ENCODE peak calls at places on chromosome 10, in ten cellular contexts. One of them, this sample, is unnamed.

GRCh38 chr10:100788027-100788900 is 42.9 kb downstream of the PAX2 start:
- DNase-seq in NCI-H2029 treated with DMSO at 0.1 percent for 48 hours: no peak
- DNase-seq in AG10803: no peak
- DNase-seq in GM18507: no peak
- DNase-seq in kidney epithelial cell: no peak
- DNase-seq in HEK293T: no peak
- DNase-seq in amniotic epithelial cell: no peak
- DNase-seq in naive thymus-derived CD8-positive, alpha-beta T cell: no peak
- DNase-seq in EL: no peak
- DNase-seq in memory B cell: no peak
- DNase-seq in this sample: no peak

GRCh38 chr10:105262666-105263065 is 621.6 kb downstream of the SORCS3 start:
- DNase-seq in amniotic epithelial cell: no peak
- DNase-seq in kidney epithelial cell: no peak
- DNase-seq in EL: no peak
- DNase-seq in GM18507: no peak
- DNase-seq in NCI-H2029 treated with DMSO at 0.1 percent for 48 hours: no peak
- DNase-seq in HEK293T: no peak
- DNase-seq in AG10803: no peak
- DNase-seq in naive thymus-derived CD8-positive, alpha-beta T cell: no peak
- DNase-seq in memory B cell: no peak
- DNase-seq in this sample: no peak

GRCh38 chr10:32379314-32379949 is 32.5 kb upstream of the EPC1 start:
- DNase-seq in amniotic epithelial cell: peak; percentile 68
- DNase-seq in NCI-H2029 treated with DMSO at 0.1 percent for 48 hours: peak; percentile 70
- DNase-seq in GM18507: no peak
- DNase-seq in naive thymus-derived CD8-positive, alpha-beta T cell: peak; percentile 64
- DNase-seq in AG10803: peak; percentile 62
- DNase-seq in EL: peak; percentile 56
- DNase-seq in memory B cell: no peak
- DNase-seq in HEK293T: peak; percentile 17
- DNase-seq in kidney epithelial cell: no peak
- DNase-seq in this sample: peak; percentile 68

GRCh38 chr10:126458453-126458852 is 70.2 kb upstream of the ADAM12 start:
- DNase-seq in naive thymus-derived CD8-positive, alpha-beta T cell: no peak
- DNase-seq in GM18507: no peak
- DNase-seq in NCI-H2029 treated with DMSO at 0.1 percent for 48 hours: no peak
- DNase-seq in AG10803: peak; percentile 57
- DNase-seq in HEK293T: no peak
- DNase-seq in EL: peak; percentile 74
- DNase-seq in amniotic epithelial cell: peak; percentile 19
- DNase-seq in kidney epithelial cell: no peak
- DNase-seq in memory B cell: no peak
- DNase-seq in this sample: peak; percentile 60

GRCh38 chr10:17782921-17783665 is 26.1 kb upstream of the MRC1 start:
- DNase-seq in amniotic epithelial cell: no peak
- DNase-seq in memory B cell: no peak
- DNase-seq in AG10803: peak; percentile 58
- DNase-seq in naive thymus-derived CD8-positive, alpha-beta T cell: no peak
- DNase-seq in kidney epithelial cell: no peak
- DNase-seq in HEK293T: no peak
- DNase-seq in NCI-H2029 treated with DMSO at 0.1 percent for 48 hours: no peak
- DNase-seq in EL: peak; percentile 93
- DNase-seq in GM18507: no peak
- DNase-seq in this sample: peak; percentile 95

GRCh38 chr10:105729428-105729827 is 1088.3 kb downstream of the SORCS3 start:
- DNase-seq in NCI-H2029 treated with DMSO at 0.1 percent for 48 hours: no peak
- DNase-seq in amniotic epithelial cell: no peak
- DNase-seq in naive thymus-derived CD8-positive, alpha-beta T cell: no peak
- DNase-seq in EL: no peak
- DNase-seq in memory B cell: no peak
- DNase-seq in HEK293T: no peak
- DNase-seq in GM18507: no peak
- DNase-seq in AG10803: no peak
- DNase-seq in kidney epithelial cell: no peak
- DNase-seq in this sample: no peak

GRCh38 chr10:72702868-72703581 is 11.1 kb downstream of the MCU start:
- DNase-seq in kidney epithelial cell: no peak
- DNase-seq in memory B cell: no peak
- DNase-seq in GM18507: peak; percentile 18
- DNase-seq in EL: peak; percentile 33
- DNase-seq in amniotic epithelial cell: peak; percentile 80
- DNase-seq in naive thymus-derived CD8-positive, alpha-beta T cell: no peak
- DNase-seq in AG10803: peak; percentile 73
- DNase-seq in HEK293T: no peak
- DNase-seq in NCI-H2029 treated with DMSO at 0.1 percent for 48 hours: no peak
- DNase-seq in this sample: no peak

GRCh38 chr10:67107670-67108069 is 181.8 kb downstream of the LRRTM3 start:
- DNase-seq in NCI-H2029 treated with DMSO at 0.1 percent for 48 hours: no peak
- DNase-seq in GM18507: no peak
- DNase-seq in kidney epithelial cell: no peak
- DNase-seq in AG10803: no peak
- DNase-seq in amniotic epithelial cell: no peak
- DNase-seq in memory B cell: no peak
- DNase-seq in EL: no peak
- DNase-seq in naive thymus-derived CD8-positive, alpha-beta T cell: no peak
- DNase-seq in HEK293T: no peak
- DNase-seq in this sample: no peak

GRCh38 chr10:121574519-121575170 is 23.6 kb downstream of the FGFR2 start:
- DNase-seq in amniotic epithelial cell: no peak
- DNase-seq in AG10803: no peak
- DNase-seq in naive thymus-derived CD8-positive, alpha-beta T cell: no peak
- DNase-seq in HEK293T: no peak
- DNase-seq in kidney epithelial cell: no peak
- DNase-seq in memory B cell: no peak
- DNase-seq in NCI-H2029 treated with DMSO at 0.1 percent for 48 hours: no peak
- DNase-seq in GM18507: no peak
- DNase-seq in EL: no peak
- DNase-seq in this sample: no peak

GRCh38 chr10:77702166-77702565 is 64.6 kb upstream of the KCNMA1 start:
- DNase-seq in amniotic epithelial cell: peak; percentile 85
- DNase-seq in memory B cell: no peak
- DNase-seq in GM18507: no peak
- DNase-seq in AG10803: peak; percentile 76
- DNase-seq in naive thymus-derived CD8-positive, alpha-beta T cell: no peak
- DNase-seq in HEK293T: no peak
- DNase-seq in kidney epithelial cell: no peak
- DNase-seq in NCI-H2029 treated with DMSO at 0.1 percent for 48 hours: no peak
- DNase-seq in EL: peak; percentile 82
- DNase-seq in this sample: peak; percentile 81

GRCh38 chr10:29392376-29393021 is 103.6 kb downstream of the LYZL1 start:
- DNase-seq in memory B cell: no peak
- DNase-seq in NCI-H2029 treated with DMSO at 0.1 percent for 48 hours: peak; percentile 6
- DNase-seq in GM18507: no peak
- DNase-seq in HEK293T: peak; percentile 32
- DNase-seq in naive thymus-derived CD8-positive, alpha-beta T cell: peak; percentile 23
- DNase-seq in EL: peak; percentile 55
- DNase-seq in AG10803: peak; percentile 36
- DNase-seq in kidney epithelial cell: no peak
- DNase-seq in amniotic epithelial cell: peak; percentile 35
- DNase-seq in this sample: peak; percentile 61

GRCh38 chr10:13704969-13705368 is 118.2 kb downstream of the PRPF18 start:
- DNase-seq in naive thymus-derived CD8-positive, alpha-beta T cell: no peak
- DNase-seq in memory B cell: no peak
- DNase-seq in amniotic epithelial cell: no peak
- DNase-seq in AG10803: no peak
- DNase-seq in EL: no peak
- DNase-seq in HEK293T: no peak
- DNase-seq in NCI-H2029 treated with DMSO at 0.1 percent for 48 hours: no peak
- DNase-seq in GM18507: no peak
- DNase-seq in kidney epithelial cell: no peak
- DNase-seq in this sample: no peak

GRCh38 chr10:96339956-96340904 is 18.6 kb downstream of the OPALIN start:
- DNase-seq in kidney epithelial cell: peak; percentile 21
- DNase-seq in HEK293T: peak; percentile 76
- DNase-seq in naive thymus-derived CD8-positive, alpha-beta T cell: peak; percentile 71
- DNase-seq in EL: peak; percentile 60
- DNase-seq in GM18507: no peak
- DNase-seq in memory B cell: peak; percentile 41
- DNase-seq in NCI-H2029 treated with DMSO at 0.1 percent for 48 hours: peak; percentile 39
- DNase-seq in amniotic epithelial cell: peak; percentile 60
- DNase-seq in AG10803: peak; percentile 56
- DNase-seq in this sample: peak; percentile 51

GRCh38 chr10:48913674-48914073 is 26.0 kb downstream of the LRRC18 start:
- DNase-seq in kidney epithelial cell: no peak
- DNase-seq in EL: no peak
- DNase-seq in amniotic epithelial cell: no peak
- DNase-seq in GM18507: no peak
- DNase-seq in AG10803: no peak
- DNase-seq in memory B cell: no peak
- DNase-seq in naive thymus-derived CD8-positive, alpha-beta T cell: no peak
- DNase-seq in HEK293T: no peak
- DNase-seq in NCI-H2029 treated with DMSO at 0.1 percent for 48 hours: no peak
- DNase-seq in this sample: no peak

GRCh38 chr10:1162481-1163203 is 106.5 kb downstream of the WDR37 start:
- DNase-seq in GM18507: no peak
- DNase-seq in naive thymus-derived CD8-positive, alpha-beta T cell: no peak
- DNase-seq in memory B cell: no peak
- DNase-seq in NCI-H2029 treated with DMSO at 0.1 percent for 48 hours: no peak
- DNase-seq in kidney epithelial cell: no peak
- DNase-seq in HEK293T: no peak
- DNase-seq in amniotic epithelial cell: no peak
- DNase-seq in EL: no peak
- DNase-seq in AG10803: no peak
- DNase-seq in this sample: no peak

GRCh38 chr10:3990307-3990706 is 205.3 kb upstream of the KLF6 start:
- DNase-seq in EL: no peak
- DNase-seq in amniotic epithelial cell: no peak
- DNase-seq in HEK293T: no peak
- DNase-seq in naive thymus-derived CD8-positive, alpha-beta T cell: no peak
- DNase-seq in GM18507: no peak
- DNase-seq in NCI-H2029 treated with DMSO at 0.1 percent for 48 hours: no peak
- DNase-seq in memory B cell: no peak
- DNase-seq in kidney epithelial cell: no peak
- DNase-seq in AG10803: no peak
- DNase-seq in this sample: no peak

GRCh38 chr10:1187151-1187854 is 131.1 kb downstream of the WDR37 start:
- DNase-seq in NCI-H2029 treated with DMSO at 0.1 percent for 48 hours: no peak
- DNase-seq in HEK293T: no peak
- DNase-seq in GM18507: no peak
- DNase-seq in memory B cell: no peak
- DNase-seq in naive thymus-derived CD8-positive, alpha-beta T cell: no peak
- DNase-seq in kidney epithelial cell: no peak
- DNase-seq in EL: no peak
- DNase-seq in amniotic epithelial cell: no peak
- DNase-seq in AG10803: no peak
- DNase-seq in this sample: no peak

GRCh38 chr10:119303886-119304285 is 96.5 kb downstream of the GRK5 start:
- DNase-seq in kidney epithelial cell: no peak
- DNase-seq in HEK293T: no peak
- DNase-seq in NCI-H2029 treated with DMSO at 0.1 percent for 48 hours: no peak
- DNase-seq in memory B cell: no peak
- DNase-seq in AG10803: no peak
- DNase-seq in GM18507: no peak
- DNase-seq in EL: no peak
- DNase-seq in amniotic epithelial cell: no peak
- DNase-seq in naive thymus-derived CD8-positive, alpha-beta T cell: no peak
- DNase-seq in this sample: no peak

This sample was measured in RPMI7951.